ENCODE peak calls at places on chromosomes 12 and 14, in nine cellular contexts. A is HepG2, U is prostate gland, Y is vagina, J is body of pancreas, G is ovary, L is HCT116, E is lower leg skin, B is Peyer's patch. V is an unnamed sample.

GRCh38 chr14:77301103-77301502 is 19.6 kb downstream of the POMT2 start:
- DNase-seq in J (peak), A (peak), B (peak), U (peak), E (peak), L (peak), G (peak), Y (no peak), V (peak)

GRCh38 chr14:77991128-77991772 is 178.9 kb upstream of the NRXN3 start:
- DNase-seq in L (no peak), A (peak), G (no peak), J (peak), Y (no peak), U (no peak), B (no peak), E (no peak), V (no peak)

GRCh38 chr12:64459388-64460024 is 7.6 kb downstream of the TBK1 start:
- DNase-seq in J (peak), A (no peak), U (no peak), B (no peak), G (no peak), L (no peak), Y (no peak), E (no peak), V (peak)

GRCh38 chr12:7951671-7952070 is 15.7 kb upstream of the SLC2A3 start:
- DNase-seq in E (no peak), B (no peak), L (no peak), G (no peak), U (no peak), A (no peak), J (no peak), Y (no peak), V (no peak)

GRCh38 chr14:74583689-74584434 is 28.2 kb downstream of the LTBP2 start:
- DNase-seq in L (peak), A (no peak), U (no peak), Y (no peak), B (no peak), J (no peak), G (no peak), E (no peak), V (no peak)

GRCh38 chr12:127516467-127516866 is 750.5 kb upstream of the TMEM132C start:
- DNase-seq in U (no peak), G (no peak), L (no peak), Y (no peak), A (no peak), J (no peak), E (no peak), B (no peak), V (no peak)

GRCh38 chr14:104307246-104307626 is 168.8 kb downstream of the KIF26A start:
- DNase-seq in B (peak), G (peak), E (no peak), A (no peak), U (no peak), L (no peak), J (no peak), Y (no peak), V (no peak)

GRCh38 chr14:74963705-74964271 is 8.4 kb upstream of the PGF start:
- DNase-seq in B (no peak), A (no peak), L (no peak), U (peak), Y (no peak), J (no peak), E (no peak), G (no peak), V (no peak)

GRCh38 chr12:56634242-56634836 is 4.2 kb upstream of the BAZ2A start:
- DNase-seq in E (peak), J (peak), A (peak), Y (no peak), G (peak), U (peak), L (peak), B (peak), V (peak)

GRCh38 chr12:62873116-62873825 is 61.7 kb downstream of the PPM1H start:
- DNase-seq in U (no peak), G (no peak), A (no peak), B (no peak), J (no peak), E (no peak), Y (no peak), L (no peak), V (no peak)

GRCh38 chr12:12476836-12477531 is 85.7 kb downstream of the DUSP16 start:
- DNase-seq in J (no peak), B (no peak), E (no peak), A (no peak), Y (no peak), G (no peak), L (no peak), U (no peak), V (no peak)

GRCh38 chr12:114812858-114813761 is 129.1 kb upstream of the TBX3 start:
- DNase-seq in B (no peak), A (peak), Y (no peak), G (peak), U (peak), E (no peak), J (no peak), L (no peak), V (no peak)

GRCh38 chr12:47032644-47033043 is 46.8 kb upstream of the PCED1B start:
- DNase-seq in U (no peak), L (peak), E (no peak), G (no peak), Y (no peak), A (peak), B (no peak), J (no peak), V (no peak)
- TF ChIP-seq CTCF in U (no peak), L (peak), E (no peak), G (peak), Y (peak), A (peak), B (peak), J (peak), V (peak)

GRCh38 chr12:4829161-4829792 is 80.4 kb upstream of the KCNA1 start:
- DNase-seq in J (no peak), A (no peak), Y (no peak), G (no peak), U (no peak), E (no peak), L (no peak), B (no peak), V (no peak)
- TF ChIP-seq POLR2A in J (no peak), A (no peak), Y (no peak), G (no peak), U (no peak), E (no peak), L (no peak), B (no peak), V (no peak)

GRCh38 chr14:105472496-105472991 is 2.1 kb upstream of the CRIP2 start:
- DNase-seq in G (peak), Y (no peak), B (no peak), J (peak), A (no peak), E (no peak), L (no peak), U (no peak), V (no peak)
- TF ChIP-seq CTCF in G (no peak), Y (no peak), B (no peak), J (no peak), A (peak), E (no peak), L (no peak), U (no peak), V (no peak)

GRCh38 chr14:22383515-22384166 is 205.4 kb downstream of the DAD1 start:
- DNase-seq in L (no peak), B (no peak), A (no peak), J (no peak), G (no peak), U (no peak), E (no peak), Y (no peak), V (no peak)
- TF ChIP-seq POLR2A in L (no peak), B (no peak), A (no peak), J (no peak), G (no peak), U (no peak), E (no peak), Y (no peak), V (no peak)

GRCh38 chr12:53045646-53046045 is 4.2 kb upstream of the TNS2 start:
- DNase-seq in E (no peak), G (no peak), L (no peak), Y (no peak), B (no peak), J (no peak), U (no peak), A (no peak), V (no peak)

GRCh38 chr12:53048780-53049401 is 974 bp upstream of the TNS2 start:
- DNase-seq in B (peak), L (no peak), G (peak), U (no peak), A (peak), E (no peak), Y (no peak), J (peak), V (peak)

GRCh38 chr12:53048033-53048779 is 1.7 kb upstream of the TNS2 start:
- DNase-seq in Y (no peak), L (no peak), U (peak), G (peak), E (no peak), J (peak), A (peak), B (peak), V (peak)

GRCh38 chr12:53046655-53047220 is 3.1 kb upstream of the TNS2 start:
- DNase-seq in B (no peak), G (peak), L (no peak), E (peak), A (peak), J (peak), Y (no peak), U (peak), V (peak)

GRCh38 chr12:53047221-53048032 is 2.4 kb upstream of the TNS2 start:
- DNase-seq in L (no peak), B (peak), Y (no peak), A (peak), J (peak), U (peak), E (no peak), G (peak), V (peak)
- TF ChIP-seq CTCF in L (no peak), B (no peak), Y (no peak), A (peak), J (no peak), U (no peak), E (no peak), G (peak), V (peak)

GRCh38 chr12:108204117-108204516 is 75.0 kb downstream of the WSCD2 start:
- DNase-seq in A (no peak), J (no peak), U (no peak), B (no peak), G (no peak), E (no peak), Y (no peak), L (no peak), V (no peak)

GRCh38 chr12:108207791-108208730 is 79.0 kb downstream of the WSCD2 start:
- DNase-seq in Y (no peak), B (no peak), U (no peak), G (no peak), E (no peak), L (no peak), J (no peak), A (no peak), V (no peak)

GRCh38 chr12:108201808-108202207 is 72.7 kb downstream of the WSCD2 start:
- DNase-seq in U (no peak), G (no peak), E (no peak), Y (no peak), A (no peak), L (no peak), B (no peak), J (no peak), V (no peak)

GRCh38 chr12:108204618-108205017 is 75.5 kb downstream of the WSCD2 start:
- DNase-seq in E (no peak), B (no peak), G (no peak), J (no peak), U (no peak), L (no peak), Y (no peak), A (no peak), V (no peak)

GRCh38 chr12:108205864-108206263 is 76.8 kb downstream of the WSCD2 start:
- DNase-seq in E (no peak), J (no peak), Y (no peak), G (no peak), B (no peak), U (no peak), L (no peak), A (no peak), V (no peak)
- TF ChIP-seq POLR2A in E (no peak), J (no peak), Y (no peak), G (no peak), B (no peak), U (no peak), L (no peak), A (no peak), V (no peak)

DNA sequence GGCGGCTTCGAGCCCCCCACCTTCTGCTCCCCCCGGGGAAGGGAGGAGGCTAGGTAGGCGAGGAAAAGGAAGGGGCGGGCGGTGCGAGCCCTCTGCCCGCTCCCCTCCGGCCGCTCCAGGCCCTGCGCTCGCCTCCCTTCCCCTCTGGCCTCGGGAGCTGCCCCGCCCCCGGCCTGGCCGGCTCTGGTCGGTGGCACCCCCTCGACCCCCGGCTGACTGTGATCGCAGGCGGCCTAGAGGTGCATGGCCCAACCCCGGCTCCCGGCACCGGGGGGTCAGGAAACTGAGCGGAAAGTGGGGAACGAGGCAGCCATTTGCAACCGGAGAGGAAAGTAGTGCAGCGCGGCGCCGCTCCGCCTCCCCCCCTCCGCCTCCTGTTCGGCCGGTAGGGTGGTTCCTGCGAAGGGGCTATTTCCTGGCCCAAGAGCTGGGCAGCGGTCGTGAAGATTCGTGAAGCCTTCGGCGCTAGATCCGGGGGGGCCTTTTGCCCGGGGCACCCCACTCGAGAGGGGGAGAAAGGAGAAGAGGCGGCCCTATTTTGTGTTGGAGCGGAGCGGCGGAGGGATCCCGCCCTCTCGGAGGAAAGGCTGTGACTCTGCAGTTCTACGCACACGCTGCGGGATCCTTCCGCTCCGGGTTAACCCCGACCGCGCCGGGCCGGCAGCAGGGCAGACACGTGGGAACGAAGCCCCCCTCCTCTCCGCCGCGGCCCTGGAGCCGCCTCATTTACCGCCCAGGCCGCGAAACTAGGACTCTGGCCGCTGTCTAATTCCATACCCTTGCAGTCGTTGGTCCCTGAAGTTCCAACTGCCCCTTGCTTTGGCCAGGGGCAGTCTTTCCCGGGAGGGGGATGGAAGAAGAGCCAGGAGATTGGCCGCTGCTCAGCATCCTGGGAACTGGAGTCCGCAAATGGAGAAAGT is at the start of gene KMT2D:
- DNase-seq in U (peak), G (peak), E (peak), B (peak), Y (no peak), J (peak), A (peak), L (peak), V (peak)
- TF ChIP-seq CTCF in U (no peak), G (peak), E (no peak), B (no peak), Y (peak), J (no peak), A (peak), L (peak), V (peak)

GRCh38 chr12:10672231-10672868 is 1.5 kb downstream of the STYK1 start:
- DNase-seq in J (no peak), Y (no peak), E (no peak), A (no peak), G (no peak), B (peak), L (no peak), U (no peak), V (no peak)
- TF ChIP-seq POLR2A in J (no peak), Y (no peak), E (no peak), A (no peak), G (no peak), B (peak), L (no peak), U (no peak), V (no peak)

DNA sequence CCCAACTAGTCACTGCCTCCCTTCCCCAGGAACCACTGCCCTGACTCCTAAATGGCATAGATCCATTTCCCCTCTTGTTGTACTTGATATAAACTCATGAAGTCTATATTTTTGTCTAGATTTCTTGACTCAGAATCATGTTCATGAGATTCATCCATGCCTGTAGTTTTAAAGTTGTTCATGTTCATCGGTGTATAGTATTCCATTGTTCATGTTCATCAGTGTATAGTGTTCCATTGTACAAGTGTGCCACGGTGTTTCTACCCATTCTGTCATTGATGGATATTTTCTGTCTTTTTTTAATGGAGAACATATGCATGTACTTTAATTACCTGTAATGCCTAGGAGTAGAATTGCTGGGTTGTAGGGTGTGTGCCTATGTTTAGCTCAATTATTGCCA is 261.7 kb downstream of the CACNA1C start:
- DNase-seq in E (no peak), G (no peak), B (no peak), L (no peak), Y (no peak), A (no peak), U (no peak), J (no peak), V (no peak)
- TF ChIP-seq CTCF in E (no peak), G (no peak), B (no peak), L (no peak), Y (no peak), A (no peak), U (no peak), J (no peak), V (no peak)

DNA sequence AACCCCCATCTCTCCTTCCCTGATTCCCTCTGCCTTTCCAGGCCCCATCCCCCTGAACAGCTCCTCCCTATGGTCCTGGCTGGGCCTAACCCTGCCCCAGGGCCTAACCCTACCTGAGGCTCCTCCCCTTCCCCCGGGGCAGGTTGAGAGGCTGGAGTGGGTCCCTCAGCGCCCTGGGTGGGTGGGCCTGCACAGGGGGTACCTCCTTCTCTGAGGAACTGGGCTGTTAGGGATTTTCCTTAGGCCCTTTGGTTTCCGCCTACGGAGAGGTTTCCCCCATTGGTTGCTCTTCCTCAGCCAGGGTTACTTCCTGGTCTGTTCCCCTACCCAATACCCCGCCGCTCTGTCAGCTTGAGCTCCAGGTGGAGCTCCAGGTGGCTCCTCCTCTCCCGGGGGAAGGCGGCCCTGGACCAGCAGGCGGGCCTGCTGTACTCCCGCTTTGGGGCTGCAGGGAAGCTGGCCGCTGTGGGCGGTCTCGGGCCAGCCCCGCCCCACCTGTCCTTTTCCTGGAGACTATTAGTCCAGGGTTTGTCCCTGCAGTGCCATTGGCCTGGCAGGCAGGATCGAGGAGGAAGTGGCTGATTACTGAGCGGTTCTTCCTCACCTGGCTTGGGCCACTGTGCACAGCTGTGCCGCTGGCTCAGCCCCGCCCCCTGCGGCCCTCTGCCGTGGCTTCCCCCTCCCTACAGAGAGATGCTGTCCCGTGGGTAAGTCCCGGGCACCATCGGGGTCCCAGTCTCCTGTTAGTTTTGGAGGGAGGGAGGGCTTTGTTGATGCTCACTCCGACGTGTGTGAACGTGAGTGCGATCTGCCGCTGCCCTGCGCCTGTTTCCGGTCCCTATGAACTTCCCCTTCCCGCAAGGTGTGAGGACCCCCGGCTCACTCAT is 2.5 kb downstream of the C12orf57 start:
- DNase-seq in A (peak), J (peak), B (peak), U (peak), Y (no peak), L (peak), G (peak), E (no peak), V (peak)
- TF ChIP-seq POLR2A in A (no peak), J (peak), B (peak), U (peak), Y (no peak), L (peak), G (no peak), E (no peak), V (no peak)